ENCODE peak calls at places on chromosome 1, in eight cellular contexts. C is naive thymus-derived CD4-positive, alpha-beta T cell; J is fibroblast of pulmonary artery; I is Caco-2; W is fibroblast of mammary gland; K is aorta; F is skeletal muscle cell; R is Jurkat, Clone E6-1. X is an unnamed sample.
A peak's percentile ranks its signal among the peaks of the same experiment; 100 is the strongest.

GRCh38 chr1:169102567-169102966 is 3.9 kb upstream of the ATP1B1 start:
- DNase-seq in R (no peak), F (peak; percentile 49), I (no peak), J (peak; percentile 80), K (no peak), C (no peak), W (peak; percentile 65), X (peak; percentile 69)

GRCh38 chr1:55713516-55713915 is 498.4 kb upstream of the USP24 start:
- DNase-seq in I (no peak), R (no peak), F (no peak), C (no peak), K (no peak), J (no peak), W (no peak), X (no peak)

GRCh38 chr1:36269408-36269838 is 36.7 kb upstream of the SH3D21 start:
- DNase-seq in R (no peak), J (peak; percentile 34), K (no peak), W (peak; percentile 61), F (no peak), I (peak; percentile 62), C (no peak), X (peak; percentile 30)

GRCh38 chr1:6317101-6317760 is 56.3 kb upstream of the GPR153 start:
- DNase-seq in K (no peak), R (peak; percentile 94), J (peak; percentile 9), I (no peak), C (no peak), F (no peak), W (peak; percentile 43), X (no peak)

GRCh38 chr1:185530215-185530614 is 204.0 kb upstream of the HMCN1 start:
- DNase-seq in J (no peak), R (no peak), K (no peak), C (no peak), I (no peak), F (no peak), W (no peak), X (no peak)

GRCh38 chr1:223621312-223621734 is 44.2 kb downstream of the CAPN8 start:
- DNase-seq in C (no peak), F (no peak), K (no peak), I (no peak), J (no peak), R (no peak), W (no peak), X (no peak)

GRCh38 chr1:35509558-35509957 is 47.6 kb downstream of the KIAA0319L start:
- DNase-seq in R (no peak), J (no peak), I (no peak), W (no peak), C (no peak), F (no peak), K (no peak), X (no peak)

GRCh38 chr1:110370827-110371226 is 20.0 kb downstream of the SLC16A4 start:
- DNase-seq in K (no peak), I (no peak), F (peak; percentile 21), C (no peak), R (no peak), J (peak; percentile 62), W (peak; percentile 77), X (peak; percentile 55)

GRCh38 chr1:7960867-7961198 is 678 bp upstream of the PARK7 start:
- DNase-seq in I (no peak), W (no peak), K (no peak), F (no peak), C (no peak), J (no peak), R (no peak), X (no peak)

GRCh38 chr1:15308135-15308534 is 61.1 kb downstream of the FHAD1 start:
- DNase-seq in I (peak; percentile 40), W (no peak), F (no peak), K (no peak), R (no peak), J (no peak), C (no peak), X (no peak)

GRCh38 chr1:175499595-175500367 is 243.6 kb downstream of the TNR start:
- DNase-seq in R (no peak), F (no peak), W (no peak), I (no peak), C (no peak), K (no peak), J (no peak), X (no peak)

GRCh38 chr1:151156515-151156819 is at the start of gene TNFAIP8L2:
- DNase-seq in K (peak; percentile 76), C (peak; percentile 50), R (peak; percentile 41), W (no peak), I (no peak), F (no peak), J (no peak), X (no peak)

GRCh38 chr1:201896951-201897391 is 8.3 kb downstream of the SHISA4 start:
- DNase-seq in W (peak; percentile 69), R (peak; percentile 29), J (no peak), F (no peak), I (no peak), C (no peak), K (peak; percentile 92), X (peak; percentile 74)

GRCh38 chr1:200374569-200375312 is 35.1 kb downstream of the ZNF281 start:
- DNase-seq in J (no peak), K (no peak), I (no peak), F (no peak), R (no peak), C (no peak), W (peak; percentile 63), X (no peak)
- H3K4me3 ChIP-seq in J (no peak overlapping the region), K (no peak overlapping the region), I (no peak overlapping the region), F (no peak overlapping the region), R (no peak overlapping the region), C (no peak overlapping the region), W (no peak overlapping the region), X (no peak overlapping the region)

DNA sequence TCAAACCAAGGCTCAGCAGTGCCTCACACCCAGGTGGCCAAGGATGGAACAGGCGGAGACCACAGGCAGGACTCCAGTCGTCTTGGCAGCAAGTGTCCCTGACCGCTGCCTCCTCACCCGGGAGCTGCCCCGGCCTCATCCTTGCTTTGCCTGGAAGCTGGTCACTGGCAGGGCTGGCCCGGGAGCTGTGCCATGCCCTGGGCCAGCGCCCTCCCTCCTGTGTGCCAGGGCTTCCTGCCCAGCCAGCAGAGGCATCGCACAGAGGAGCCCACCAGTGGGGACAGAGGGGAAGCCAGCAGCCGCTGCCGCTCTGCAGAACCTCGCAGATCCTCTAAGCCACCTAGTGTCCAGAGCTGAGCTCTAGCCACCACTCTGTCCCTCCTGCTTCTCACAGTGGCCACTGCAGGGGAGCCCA is 7.8 kb downstream of the CASZ1 start:
- DNase-seq in R (no peak), K (peak; percentile 78), W (no peak), C (no peak), I (peak; percentile 30), F (no peak), J (no peak), X (no peak)
- H3K4me3 ChIP-seq in R (no peak overlapping the region), K (no peak overlapping the region), W (no peak overlapping the region), C (no peak overlapping the region), I (no peak overlapping the region), F (no peak overlapping the region), J (no peak overlapping the region), X (no peak overlapping the region)

GRCh38 chr1:28267633-28268032 is 8.3 kb downstream of the SESN2 start:
- DNase-seq in K (no peak), W (no peak), J (no peak), I (no peak), C (no peak), F (no peak), R (no peak), X (no peak)
- H3K4me3 ChIP-seq in K (no peak overlapping the region), W (no peak overlapping the region), J (no peak overlapping the region), I (no peak overlapping the region), C (no peak overlapping the region), F (no peak overlapping the region), R (no peak overlapping the region), X (no peak overlapping the region)

GRCh38 chr1:198157847-198158765 is 1.3 kb downstream of the NEK7 start:
- DNase-seq in C (peak; percentile 44), F (no peak), J (peak; percentile 43), W (peak; percentile 53), K (no peak), R (peak; percentile 75), I (no peak), X (peak; percentile 46)

GRCh38 chr1:198158766-198159589 is 2.2 kb downstream of the NEK7 start:
- DNase-seq in W (peak; percentile 85), I (peak; percentile 93), C (peak; percentile 81), J (peak; percentile 91), K (peak; percentile 97), F (no peak), R (peak; percentile 91), X (peak; percentile 93)

GRCh38 chr1:198162091-198162767 is 5.4 kb downstream of the NEK7 start:
- DNase-seq in C (no peak), K (no peak), F (no peak), I (peak; percentile 69), R (no peak), J (no peak), W (no peak), X (no peak)

GRCh38 chr1:198161718-198162090 is 4.9 kb downstream of the NEK7 start:
- DNase-seq in W (no peak), C (no peak), R (no peak), I (no peak), K (no peak), J (no peak), F (no peak), X (no peak)

GRCh38 chr1:198160946-198161614 is 4.3 kb downstream of the NEK7 start:
- DNase-seq in K (no peak), C (no peak), J (no peak), I (no peak), F (no peak), R (no peak), W (no peak), X (no peak)
- H3K4me3 ChIP-seq in K (no peak overlapping the region), C (no peak overlapping the region), J (no peak overlapping the region), I (no peak overlapping the region), F (no peak overlapping the region), R (no peak overlapping the region), W (no peak overlapping the region), X (no peak overlapping the region)

DNA sequence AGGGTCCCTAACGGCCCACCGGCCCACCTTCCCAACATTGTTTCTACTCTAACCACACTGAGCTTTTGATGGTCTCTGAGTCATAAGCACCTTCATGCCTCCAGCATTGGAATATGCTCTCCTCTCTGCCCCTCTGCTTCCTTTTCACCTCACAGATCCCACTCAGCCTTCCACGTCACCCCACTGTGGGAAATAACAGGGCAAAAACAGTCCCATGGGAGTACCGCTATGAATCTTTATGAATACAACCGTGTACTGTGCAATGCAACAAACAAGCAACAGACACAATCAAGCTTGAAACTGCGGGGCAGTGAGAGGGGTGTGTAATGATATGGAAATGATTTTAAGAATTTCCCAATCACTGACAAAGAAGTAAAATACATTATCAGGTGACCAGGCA is 5.3 kb upstream of the SARS1 start:
- DNase-seq in F (no peak), I (no peak), W (peak; percentile 62), K (no peak), R (no peak), J (no peak), C (no peak), X (peak; percentile 74)
- H3K4me3 ChIP-seq in F (no peak overlapping the region), I (no peak overlapping the region), W (no peak overlapping the region), K (no peak overlapping the region), R (no peak overlapping the region), J (no peak overlapping the region), C (no peak overlapping the region), X (no peak overlapping the region)

GRCh38 chr1:173479649-173480048 is 2.5 kb downstream of the PRDX6 start:
- DNase-seq in J (peak; percentile 44), W (peak; percentile 52), K (no peak), I (no peak), C (no peak), R (no peak), F (no peak), X (peak; percentile 51)
- H3K4me3 ChIP-seq in J (peak overlapping the region; percentile 67), W (peak overlapping the region; percentile 32), K (no peak overlapping the region), I (no peak overlapping the region), C (no peak overlapping the region), R (no peak overlapping the region), F (peak overlapping the region; percentile 96), X (peak overlapping the region; percentile 83)

GRCh38 chr1:237032029-237032428 is 10.0 kb upstream of the RYR2 start:
- DNase-seq in K (no peak), J (no peak), F (no peak), W (no peak), R (no peak), C (no peak), I (no peak), X (no peak)
- H3K4me3 ChIP-seq in K (peak overlapping the region; percentile 4), J (no peak overlapping the region), F (no peak overlapping the region), W (no peak overlapping the region), R (no peak overlapping the region), C (no peak overlapping the region), I (no peak overlapping the region), X (no peak overlapping the region)